ENCODE peak calls at places on chromosomes 7 and 10, in four cellular contexts. G is MCF 10A, O is GM23338, C is GM12864. H is an unnamed sample.

GRCh38 chr10:123565691-123566660 is 100.2 kb upstream of the GPR26 start:
- DNase-seq in O (no peak), G (no peak), C (no peak), H (no peak)

GRCh38 chr7:124959676-124960075 is 30.1 kb upstream of the POT1 start:
- DNase-seq in O (no peak), G (no peak), C (no peak), H (no peak)

GRCh38 chr7:93374345-93374940 is 142.3 kb downstream of the VPS50 start:
- DNase-seq in C (no peak), O (peak), G (peak), H (no peak)

GRCh38 chr7:73850781-73851207 is 8.5 kb upstream of the METTL27 start:
- DNase-seq in C (no peak), O (no peak), G (peak), H (peak)

GRCh38 chr10:117092386-117092785 is 45.7 kb downstream of the VAX1 start:
- DNase-seq in O (no peak), G (no peak), C (no peak), H (no peak)

GRCh38 chr10:109997233-109997632 is 10.6 kb upstream of the ADD3 start:
- DNase-seq in G (no peak), C (no peak), O (no peak), H (no peak)

GRCh38 chr7:149125189-149125863 is 798 bp downstream of the ZNF425 start:
- DNase-seq in O (peak), G (peak), C (no peak), H (no peak)

GRCh38 chr10:69802424-69803161 is 887 bp downstream of the COL13A1 start:
- DNase-seq in C (no peak), G (peak), O (peak), H (peak)

GRCh38 chr10:4008676-4009382 is 223.8 kb upstream of the KLF6 start:
- DNase-seq in C (no peak), O (no peak), G (no peak), H (no peak)

GRCh38 chr7:29588900-29589696 is 25.5 kb downstream of the PRR15 start:
- DNase-seq in C (no peak), G (peak), O (peak), H (no peak)

GRCh38 chr10:127047878-127048238 is 142.6 kb downstream of the DOCK1 start:
- DNase-seq in G (no peak), O (no peak), C (no peak), H (no peak)

H was measured in ascending aorta.